ENCODE peak calls at places on chromosomes 13 and 19, in six cellular contexts. D is bronchial epithelial cell; F is HCT116; R is Jurkat, Clone E6-1; X is IMR-90; H is breast epithelium. Q is an unnamed sample.

GRCh38 chr19:47305309-47305751 is 4.3 kb upstream of the C5AR1 start:
- DNase-seq in D (peak; percentile 65), F (peak; percentile 61), R (peak; percentile 19), X (peak; percentile 90), H (peak; percentile 69), Q (peak; percentile 86)

GRCh38 chr13:76663941-76664340 is 222.3 kb downstream of the KCTD12 start:
- DNase-seq in D (no peak), F (no peak), R (no peak), X (peak; percentile 17), H (no peak), Q (no peak)

GRCh38 chr13:30725331-30726085 is 9.8 kb upstream of the ALOX5AP start:
- DNase-seq in D (no peak), F (no peak), R (no peak), X (peak; percentile 33), H (no peak), Q (no peak)

GRCh38 chr19:42253245-42254082 is 1.5 kb downstream of the ERF start:
- DNase-seq in D (no peak), F (no peak), R (no peak), X (peak; percentile 26), H (no peak), Q (peak; percentile 62)

GRCh38 chr13:102312841-102313240 is 89.0 kb downstream of the FGF14 start:
- DNase-seq in D (no peak), F (no peak), R (no peak), X (no peak), H (no peak), Q (no peak)

GRCh38 chr13:36028359-36028758 is 102.8 kb downstream of the DCLK1 start:
- DNase-seq in D (no peak), F (no peak), R (no peak), X (no peak), H (no peak), Q (no peak)

GRCh38 chr19:23991170-23991569 is 76.5 kb downstream of the ZNF726 start:
- DNase-seq in D (peak; percentile 84), F (no peak), R (peak; percentile 73), X (no peak), H (no peak), Q (no peak)

GRCh38 chr13:98433654-98434053 is 143.3 kb downstream of the STK24 start:
- DNase-seq in D (no peak), F (no peak), R (no peak), X (no peak), H (no peak), Q (no peak)

GRCh38 chr13:25821761-25822160 is 230.1 kb downstream of the SHISA2 start:
- DNase-seq in D (no peak), F (no peak), R (no peak), X (no peak), H (no peak), Q (no peak)

GRCh38 chr13:100184095-100184494 is 95.2 kb downstream of the PCCA start:
- DNase-seq in D (no peak), F (no peak), R (no peak), X (no peak), H (no peak), Q (no peak)

GRCh38 chr19:43300206-43300605 is 30.9 kb upstream of the PSG9 start:
- DNase-seq in D (peak; percentile 33), F (no peak), R (no peak), X (no peak), H (no peak), Q (no peak)

Q was measured in AG08396.